ENCODE peak calls at places on chromosome 3, in ten cellular contexts. One of them, this sample, is unnamed.
A peak's percentile ranks its signal among the peaks of the same experiment; 100 is the strongest.

GRCh38 chr3:30141178-30141581 is 465.2 kb upstream of the TGFBR2 start:
- DNase-seq in endodermal cell: no peak
- DNase-seq in AML-193: no peak
- DNase-seq in hepatic stellate cell: no peak
- DNase-seq in HL-60: no peak
- DNase-seq in GM19239: no peak
- DNase-seq in fibroblast of pulmonary artery: no peak
- DNase-seq in retina: peak; percentile 51
- DNase-seq in endothelial cell: no peak
- DNase-seq in SK-N-SH: peak; percentile 26
- DNase-seq in this sample: no peak

GRCh38 chr3:108305484-108306172 is 9.3 kb downstream of the HHLA2 start:
- DNase-seq in endodermal cell: no peak
- DNase-seq in AML-193: no peak
- DNase-seq in hepatic stellate cell: no peak
- DNase-seq in HL-60: no peak
- DNase-seq in GM19239: no peak
- DNase-seq in fibroblast of pulmonary artery: no peak
- DNase-seq in retina: no peak
- DNase-seq in endothelial cell: no peak
- DNase-seq in SK-N-SH: no peak
- DNase-seq in this sample: no peak

GRCh38 chr3:116939550-116939949 is 230.0 kb downstream of the TUSC7 start:
- DNase-seq in endodermal cell: no peak
- DNase-seq in AML-193: no peak
- DNase-seq in hepatic stellate cell: no peak
- DNase-seq in HL-60: no peak
- DNase-seq in GM19239: no peak
- DNase-seq in fibroblast of pulmonary artery: no peak
- DNase-seq in retina: no peak
- DNase-seq in endothelial cell: no peak
- DNase-seq in SK-N-SH: no peak
- DNase-seq in this sample: no peak

GRCh38 chr3:194046995-194047681 is 88.8 kb upstream of the HES1 start:
- DNase-seq in endodermal cell: no peak
- DNase-seq in AML-193: peak; percentile 76
- DNase-seq in hepatic stellate cell: no peak
- DNase-seq in HL-60: peak; percentile 68
- DNase-seq in GM19239: no peak
- DNase-seq in fibroblast of pulmonary artery: no peak
- DNase-seq in retina: peak; percentile 51
- DNase-seq in endothelial cell: no peak
- DNase-seq in SK-N-SH: peak; percentile 38
- DNase-seq in this sample: no peak

GRCh38 chr3:110166791-110167190 is 829.4 kb upstream of the DPPA4 start:
- DNase-seq in endodermal cell: no peak
- DNase-seq in AML-193: no peak
- DNase-seq in hepatic stellate cell: no peak
- DNase-seq in HL-60: no peak
- DNase-seq in GM19239: no peak
- DNase-seq in fibroblast of pulmonary artery: no peak
- DNase-seq in retina: no peak
- DNase-seq in endothelial cell: no peak
- DNase-seq in SK-N-SH: no peak
- DNase-seq in this sample: no peak

GRCh38 chr3:34948431-34948971 is 690.8 kb upstream of the ARPP21 start:
- DNase-seq in endodermal cell: no peak
- DNase-seq in AML-193: no peak
- DNase-seq in hepatic stellate cell: no peak
- DNase-seq in HL-60: no peak
- DNase-seq in GM19239: no peak
- DNase-seq in fibroblast of pulmonary artery: peak; percentile 72
- DNase-seq in retina: no peak
- DNase-seq in endothelial cell: no peak
- DNase-seq in SK-N-SH: no peak
- DNase-seq in this sample: no peak

GRCh38 chr3:100436951-100437350 is 35.6 kb downstream of the LNP1 start:
- DNase-seq in endodermal cell: no peak
- DNase-seq in AML-193: no peak
- DNase-seq in hepatic stellate cell: no peak
- DNase-seq in HL-60: no peak
- DNase-seq in GM19239: no peak
- DNase-seq in fibroblast of pulmonary artery: no peak
- DNase-seq in retina: no peak
- DNase-seq in endothelial cell: no peak
- DNase-seq in SK-N-SH: no peak
- DNase-seq in this sample: no peak

GRCh38 chr3:193014961-193015360 is 97.3 kb upstream of the MB21D2 start:
- DNase-seq in endodermal cell: no peak
- DNase-seq in AML-193: no peak
- DNase-seq in hepatic stellate cell: no peak
- DNase-seq in HL-60: no peak
- DNase-seq in GM19239: no peak
- DNase-seq in fibroblast of pulmonary artery: no peak
- DNase-seq in retina: no peak
- DNase-seq in endothelial cell: no peak
- DNase-seq in SK-N-SH: no peak
- DNase-seq in this sample: no peak

GRCh38 chr3:112688085-112688769 is 47.3 kb upstream of the CCDC80 start:
- DNase-seq in endodermal cell: no peak
- DNase-seq in AML-193: no peak
- DNase-seq in hepatic stellate cell: no peak
- DNase-seq in HL-60: no peak
- DNase-seq in GM19239: no peak
- DNase-seq in fibroblast of pulmonary artery: no peak
- DNase-seq in retina: no peak
- DNase-seq in endothelial cell: no peak
- DNase-seq in SK-N-SH: no peak
- DNase-seq in this sample: no peak

GRCh38 chr3:114363554-114364202 is 69.8 kb downstream of the TIGIT start:
- DNase-seq in endodermal cell: no peak
- DNase-seq in AML-193: no peak
- DNase-seq in hepatic stellate cell: peak; percentile 53
- DNase-seq in HL-60: no peak
- DNase-seq in GM19239: no peak
- DNase-seq in fibroblast of pulmonary artery: peak; percentile 48
- DNase-seq in retina: no peak
- DNase-seq in endothelial cell: no peak
- DNase-seq in SK-N-SH: no peak
- DNase-seq in this sample: peak; percentile 11

GRCh38 chr3:138972941-138973340 is 25.9 kb downstream of the FOXL2NB start:
- DNase-seq in endodermal cell: no peak
- DNase-seq in AML-193: no peak
- DNase-seq in hepatic stellate cell: no peak
- DNase-seq in HL-60: no peak
- DNase-seq in GM19239: no peak
- DNase-seq in fibroblast of pulmonary artery: no peak
- DNase-seq in retina: no peak
- DNase-seq in endothelial cell: no peak
- DNase-seq in SK-N-SH: no peak
- DNase-seq in this sample: no peak

GRCh38 chr3:183378008-183378407 is 50.4 kb downstream of the MCF2L2 start:
- DNase-seq in endodermal cell: no peak
- DNase-seq in AML-193: no peak
- DNase-seq in hepatic stellate cell: no peak
- DNase-seq in HL-60: no peak
- DNase-seq in GM19239: no peak
- DNase-seq in fibroblast of pulmonary artery: no peak
- DNase-seq in retina: no peak
- DNase-seq in endothelial cell: no peak
- DNase-seq in SK-N-SH: no peak
- DNase-seq in this sample: no peak

GRCh38 chr3:155149494-155149893 is 69.4 kb downstream of the MME start:
- DNase-seq in endodermal cell: no peak
- DNase-seq in AML-193: peak; percentile 9
- DNase-seq in hepatic stellate cell: no peak
- DNase-seq in HL-60: no peak
- DNase-seq in GM19239: no peak
- DNase-seq in fibroblast of pulmonary artery: no peak
- DNase-seq in retina: no peak
- DNase-seq in endothelial cell: no peak
- DNase-seq in SK-N-SH: no peak
- DNase-seq in this sample: no peak

GRCh38 chr3:158742861-158743260 is 10.6 kb upstream of the RARRES1 start:
- DNase-seq in endodermal cell: no peak
- DNase-seq in AML-193: no peak
- DNase-seq in hepatic stellate cell: no peak
- DNase-seq in HL-60: no peak
- DNase-seq in GM19239: no peak
- DNase-seq in fibroblast of pulmonary artery: peak; percentile 32
- DNase-seq in retina: no peak
- DNase-seq in endothelial cell: no peak
- DNase-seq in SK-N-SH: no peak
- DNase-seq in this sample: no peak

GRCh38 chr3:75294124-75294523 is 370.0 kb upstream of the FRG2C start:
- DNase-seq in endodermal cell: peak; percentile 84
- DNase-seq in AML-193: peak; percentile 1
- DNase-seq in hepatic stellate cell: peak; percentile 41
- DNase-seq in HL-60: no peak
- DNase-seq in GM19239: peak; percentile 12
- DNase-seq in fibroblast of pulmonary artery: peak; percentile 10
- DNase-seq in retina: peak; percentile 57
- DNase-seq in endothelial cell: peak; percentile 49
- DNase-seq in SK-N-SH: peak; percentile 78
- DNase-seq in this sample: no peak

GRCh38 chr3:112111785-112112402 is 21.2 kb downstream of the GCSAM start:
- DNase-seq in endodermal cell: peak; percentile 83
- DNase-seq in AML-193: peak; percentile 82
- DNase-seq in hepatic stellate cell: peak; percentile 35
- DNase-seq in HL-60: peak; percentile 25
- DNase-seq in GM19239: no peak
- DNase-seq in fibroblast of pulmonary artery: peak; percentile 84
- DNase-seq in retina: peak; percentile 55
- DNase-seq in endothelial cell: peak; percentile 50
- DNase-seq in SK-N-SH: peak; percentile 70
- DNase-seq in this sample: no peak

GRCh38 chr3:110576962-110577361 is 494.7 kb upstream of the NECTIN3 start:
- DNase-seq in endodermal cell: peak; percentile 79
- DNase-seq in AML-193: no peak
- DNase-seq in hepatic stellate cell: peak; percentile 29
- DNase-seq in HL-60: no peak
- DNase-seq in GM19239: no peak
- DNase-seq in fibroblast of pulmonary artery: peak; percentile 91
- DNase-seq in retina: peak; percentile 36
- DNase-seq in endothelial cell: no peak
- DNase-seq in SK-N-SH: no peak
- DNase-seq in this sample: peak; percentile 92

GRCh38 chr3:126970921-126971320 is 12.0 kb upstream of the PLXNA1 start:
- DNase-seq in endodermal cell: no peak
- DNase-seq in AML-193: no peak
- DNase-seq in hepatic stellate cell: no peak
- DNase-seq in HL-60: no peak
- DNase-seq in GM19239: no peak
- DNase-seq in fibroblast of pulmonary artery: no peak
- DNase-seq in retina: no peak
- DNase-seq in endothelial cell: no peak
- DNase-seq in SK-N-SH: no peak
- DNase-seq in this sample: no peak

GRCh38 chr3:50264389-50264963 is 4.5 kb upstream of the SEMA3B start:
- DNase-seq in endodermal cell: peak; percentile 98
- DNase-seq in AML-193: no peak
- DNase-seq in hepatic stellate cell: peak; percentile 97
- DNase-seq in HL-60: no peak
- DNase-seq in GM19239: no peak
- DNase-seq in fibroblast of pulmonary artery: peak; percentile 86
- DNase-seq in retina: peak; percentile 87
- DNase-seq in endothelial cell: peak; percentile 51
- DNase-seq in SK-N-SH: peak; percentile 83
- DNase-seq in this sample: peak; percentile 91

GRCh38 chr3:17116007-17116659 is 231.4 kb downstream of the PLCL2 start:
- DNase-seq in endodermal cell: no peak
- DNase-seq in AML-193: no peak
- DNase-seq in hepatic stellate cell: no peak
- DNase-seq in HL-60: no peak
- DNase-seq in GM19239: no peak
- DNase-seq in fibroblast of pulmonary artery: no peak
- DNase-seq in retina: no peak
- DNase-seq in endothelial cell: no peak
- DNase-seq in SK-N-SH: no peak
- DNase-seq in this sample: no peak

GRCh38 chr3:56835626-56836025 is 33.9 kb upstream of the ARHGEF3 start:
- DNase-seq in endodermal cell: no peak
- DNase-seq in AML-193: no peak
- DNase-seq in hepatic stellate cell: no peak
- DNase-seq in HL-60: no peak
- DNase-seq in GM19239: no peak
- DNase-seq in fibroblast of pulmonary artery: no peak
- DNase-seq in retina: no peak
- DNase-seq in endothelial cell: no peak
- DNase-seq in SK-N-SH: no peak
- DNase-seq in this sample: no peak

GRCh38 chr3:111765136-111765535 is 93.9 kb upstream of the PHLDB2 start:
- DNase-seq in endodermal cell: no peak
- DNase-seq in AML-193: no peak
- DNase-seq in hepatic stellate cell: no peak
- DNase-seq in HL-60: no peak
- DNase-seq in GM19239: no peak
- DNase-seq in fibroblast of pulmonary artery: no peak
- DNase-seq in retina: no peak
- DNase-seq in endothelial cell: no peak
- DNase-seq in SK-N-SH: no peak
- DNase-seq in this sample: no peak

GRCh38 chr3:151084893-151085226 is 604 bp upstream of the MED12L start:
- DNase-seq in endodermal cell: no peak
- DNase-seq in AML-193: no peak
- DNase-seq in hepatic stellate cell: no peak
- DNase-seq in HL-60: no peak
- DNase-seq in GM19239: no peak
- DNase-seq in fibroblast of pulmonary artery: no peak
- DNase-seq in retina: no peak
- DNase-seq in endothelial cell: no peak
- DNase-seq in SK-N-SH: no peak
- DNase-seq in this sample: no peak

GRCh38 chr3:141051641-141052569 is 758 bp downstream of the SPSB4 start:
- DNase-seq in endodermal cell: peak; percentile 87
- DNase-seq in AML-193: no peak
- DNase-seq in hepatic stellate cell: no peak
- DNase-seq in HL-60: no peak
- DNase-seq in GM19239: no peak
- DNase-seq in fibroblast of pulmonary artery: no peak
- DNase-seq in retina: peak; percentile 93
- DNase-seq in endothelial cell: peak; percentile 48
- DNase-seq in SK-N-SH: peak; percentile 88
- DNase-seq in this sample: peak; percentile 35

GRCh38 chr3:41464858-41465257 is 265.6 kb downstream of the CTNNB1 start:
- DNase-seq in endodermal cell: no peak
- DNase-seq in AML-193: no peak
- DNase-seq in hepatic stellate cell: no peak
- DNase-seq in HL-60: no peak
- DNase-seq in GM19239: no peak
- DNase-seq in fibroblast of pulmonary artery: peak; percentile 4
- DNase-seq in retina: no peak
- DNase-seq in endothelial cell: no peak
- DNase-seq in SK-N-SH: no peak
- DNase-seq in this sample: no peak

GRCh38 chr3:115830764-115831395 is 207.6 kb downstream of the GAP43 start:
- DNase-seq in endodermal cell: no peak
- DNase-seq in AML-193: no peak
- DNase-seq in hepatic stellate cell: no peak
- DNase-seq in HL-60: no peak
- DNase-seq in GM19239: no peak
- DNase-seq in fibroblast of pulmonary artery: no peak
- DNase-seq in retina: no peak
- DNase-seq in endothelial cell: no peak
- DNase-seq in SK-N-SH: no peak
- DNase-seq in this sample: no peak

GRCh38 chr3:150890320-150890719 is 14.9 kb downstream of the MINDY4B start:
- DNase-seq in endodermal cell: no peak
- DNase-seq in AML-193: peak; percentile 93
- DNase-seq in hepatic stellate cell: no peak
- DNase-seq in HL-60: peak; percentile 54
- DNase-seq in GM19239: no peak
- DNase-seq in fibroblast of pulmonary artery: peak; percentile 48
- DNase-seq in retina: no peak
- DNase-seq in endothelial cell: no peak
- DNase-seq in SK-N-SH: no peak
- DNase-seq in this sample: no peak

GRCh38 chr3:131038326-131038725 is 11.6 kb downstream of the NEK11 start:
- DNase-seq in endodermal cell: no peak
- DNase-seq in AML-193: no peak
- DNase-seq in hepatic stellate cell: no peak
- DNase-seq in HL-60: no peak
- DNase-seq in GM19239: no peak
- DNase-seq in fibroblast of pulmonary artery: peak; percentile 25
- DNase-seq in retina: no peak
- DNase-seq in endothelial cell: no peak
- DNase-seq in SK-N-SH: no peak
- DNase-seq in this sample: no peak